ENCODE peak calls at places on chromosomes 12 and 14, in seven cellular contexts. One of them, this sample, is unnamed.

GRCh38 chr12:110001596-110001995 is 2.4 kb downstream of the ANKRD13A start:
- DNase-seq in lung: no peak
- DNase-seq in hepatocyte: no peak
- DNase-seq in sigmoid colon: no peak
- DNase-seq in HL-60: no peak
- DNase-seq in pancreas: no peak
- DNase-seq in heart left ventricle: no peak
- DNase-seq in this sample: no peak

GRCh38 chr14:49769581-49770211 is 1.7 kb downstream of the KLHDC2 start:
- DNase-seq in lung: no peak
- DNase-seq in hepatocyte: no peak
- DNase-seq in sigmoid colon: no peak
- DNase-seq in HL-60: no peak
- DNase-seq in pancreas: no peak
- DNase-seq in heart left ventricle: no peak
- DNase-seq in this sample: no peak

GRCh38 chr14:24473211-24473610 is 30.6 kb upstream of the SDR39U1 start:
- DNase-seq in lung: no peak
- DNase-seq in hepatocyte: no peak
- DNase-seq in sigmoid colon: no peak
- DNase-seq in HL-60: no peak
- DNase-seq in pancreas: no peak
- DNase-seq in heart left ventricle: no peak
- DNase-seq in this sample: no peak

GRCh38 chr12:114360485-114360884 is 45.5 kb downstream of the TBX5 start:
- DNase-seq in lung: no peak
- DNase-seq in hepatocyte: no peak
- DNase-seq in sigmoid colon: no peak
- DNase-seq in HL-60: no peak
- DNase-seq in pancreas: no peak
- DNase-seq in heart left ventricle: no peak
- DNase-seq in this sample: no peak

GRCh38 chr12:93886533-93887511 is 209.6 kb downstream of the CRADD start:
- DNase-seq in lung: no peak
- DNase-seq in hepatocyte: no peak
- DNase-seq in sigmoid colon: no peak
- DNase-seq in HL-60: no peak
- DNase-seq in pancreas: no peak
- DNase-seq in heart left ventricle: no peak
- DNase-seq in this sample: no peak

GRCh38 chr12:58841058-58841798 is 79.1 kb downstream of the LRIG3 start:
- DNase-seq in lung: no peak
- DNase-seq in hepatocyte: no peak
- DNase-seq in sigmoid colon: no peak
- DNase-seq in HL-60: no peak
- DNase-seq in pancreas: no peak
- DNase-seq in heart left ventricle: no peak
- DNase-seq in this sample: no peak

GRCh38 chr12:104790296-104791125 is 167.6 kb downstream of the SLC41A2 start:
- DNase-seq in lung: peak; percentile 42
- DNase-seq in hepatocyte: peak; percentile 64
- DNase-seq in sigmoid colon: peak; percentile 67
- DNase-seq in HL-60: no peak
- DNase-seq in pancreas: peak; percentile 76
- DNase-seq in heart left ventricle: no peak
- DNase-seq in this sample: no peak

GRCh38 chr14:89720076-89720687 is 234.3 kb downstream of the EFCAB11 start:
- DNase-seq in lung: no peak
- DNase-seq in hepatocyte: no peak
- DNase-seq in sigmoid colon: no peak
- DNase-seq in HL-60: peak; percentile 28
- DNase-seq in pancreas: no peak
- DNase-seq in heart left ventricle: no peak
- DNase-seq in this sample: no peak

GRCh38 chr12:62434504-62435336 is 31.9 kb upstream of the MON2 start:
- DNase-seq in lung: no peak
- DNase-seq in hepatocyte: no peak
- DNase-seq in sigmoid colon: no peak
- DNase-seq in HL-60: no peak
- DNase-seq in pancreas: no peak
- DNase-seq in heart left ventricle: no peak
- DNase-seq in this sample: no peak

DNA sequence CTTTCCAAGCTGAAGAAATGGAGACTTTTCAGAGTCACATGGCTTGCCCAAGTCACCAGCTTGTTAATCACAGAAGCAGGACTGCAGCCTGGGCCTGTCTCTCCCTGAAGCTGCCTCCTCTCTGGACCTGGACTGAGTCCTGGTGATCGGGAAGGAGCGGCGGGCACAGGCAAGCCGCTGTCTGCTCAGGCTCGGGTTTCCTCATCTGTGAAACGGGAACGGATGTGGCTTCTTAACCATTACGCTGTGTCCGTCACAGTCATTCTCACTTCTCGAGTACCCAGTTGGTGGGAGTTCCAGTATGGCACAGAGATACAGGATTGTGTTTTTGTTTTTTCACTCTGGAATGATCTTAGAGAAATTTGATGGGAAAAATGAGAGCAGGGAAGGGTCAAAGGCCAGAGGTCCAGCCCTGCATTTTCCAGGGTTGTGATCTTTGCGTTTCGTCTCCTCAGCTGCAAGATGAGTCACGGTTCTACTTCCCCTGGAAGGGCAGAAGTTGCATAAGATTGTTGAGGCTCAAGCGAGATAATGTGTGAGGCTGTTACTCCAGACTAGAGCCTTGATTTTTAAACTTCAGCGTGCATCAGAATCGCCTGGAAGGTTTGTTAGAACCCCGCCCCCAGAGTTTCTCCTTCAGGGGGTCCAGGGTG is 7.6 kb upstream of the LRTM2 start:
- DNase-seq in lung: peak; percentile 51
- DNase-seq in hepatocyte: peak; percentile 62
- DNase-seq in sigmoid colon: no peak
- DNase-seq in HL-60: peak; percentile 91
- DNase-seq in pancreas: peak; percentile 27
- DNase-seq in heart left ventricle: no peak
- DNase-seq in this sample: no peak
- H3K27ac ChIP-seq in lung: peak overlapping the region; percentile 62
- H3K27ac ChIP-seq in hepatocyte: peak overlapping the region; percentile 69
- H3K27ac ChIP-seq in sigmoid colon: no peak overlapping the region
- H3K27ac ChIP-seq in HL-60: peak overlapping the region; percentile 75
- H3K27ac ChIP-seq in pancreas: peak overlapping the region; percentile 58
- H3K27ac ChIP-seq in heart left ventricle: peak overlapping the region; percentile 42
- H3K27ac ChIP-seq in this sample: peak overlapping the region; percentile 1

DNA sequence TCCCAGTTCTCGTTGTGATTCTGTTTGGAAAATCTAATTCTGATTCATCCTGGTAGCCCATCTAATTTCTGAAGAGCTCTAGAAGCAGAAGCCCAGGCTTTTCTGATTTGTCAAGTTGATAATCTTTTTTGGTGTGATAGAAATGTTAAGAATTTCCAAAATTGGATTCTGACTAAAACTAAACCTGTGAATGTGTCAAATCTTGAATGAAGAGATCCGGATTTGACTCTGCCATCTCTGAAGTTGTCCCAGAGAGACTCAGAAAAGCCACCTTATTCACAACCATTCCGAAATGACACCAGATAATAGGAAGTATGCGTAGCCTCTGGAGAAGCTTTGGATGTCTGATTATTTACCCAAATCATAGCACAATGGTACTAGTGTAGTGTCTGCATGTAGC is 12.9 kb upstream of the CISTR start:
- DNase-seq in lung: no peak
- DNase-seq in hepatocyte: no peak
- DNase-seq in sigmoid colon: no peak
- DNase-seq in HL-60: no peak
- DNase-seq in pancreas: no peak
- DNase-seq in heart left ventricle: no peak
- DNase-seq in this sample: no peak
- H3K27me3 ChIP-seq in lung: no peaks in the 10 kb centered on the region
- H3K27me3 ChIP-seq in hepatocyte: peaks cover 74% of the 10 kb centered on the region
- H3K27me3 ChIP-seq in sigmoid colon: peaks cover 28% of the 10 kb centered on the region
- H3K27me3 ChIP-seq in HL-60: peaks cover 38% of the 10 kb centered on the region
- H3K27me3 ChIP-seq in pancreas: no peaks in the 10 kb centered on the region
- H3K27me3 ChIP-seq in heart left ventricle: peaks cover 4% of the 10 kb centered on the region
- H3K27me3 ChIP-seq in this sample: peaks cover 34% of the 10 kb centered on the region

GRCh38 chr14:80325688-80326087 is 114.4 kb upstream of the DIO2 start:
- DNase-seq in lung: no peak
- DNase-seq in hepatocyte: no peak
- DNase-seq in sigmoid colon: no peak
- DNase-seq in HL-60: no peak
- DNase-seq in pancreas: no peak
- DNase-seq in heart left ventricle: no peak
- DNase-seq in this sample: no peak

GRCh38 chr14:80324649-80325048 is 113.3 kb upstream of the DIO2 start:
- DNase-seq in lung: no peak
- DNase-seq in hepatocyte: no peak
- DNase-seq in sigmoid colon: no peak
- DNase-seq in HL-60: no peak
- DNase-seq in pancreas: no peak
- DNase-seq in heart left ventricle: no peak
- DNase-seq in this sample: no peak

GRCh38 chr14:80325112-80325511 is 113.8 kb upstream of the DIO2 start:
- DNase-seq in lung: no peak
- DNase-seq in hepatocyte: no peak
- DNase-seq in sigmoid colon: no peak
- DNase-seq in HL-60: no peak
- DNase-seq in pancreas: no peak
- DNase-seq in heart left ventricle: no peak
- DNase-seq in this sample: no peak

GRCh38 chr14:80323266-80323665 is 112.0 kb upstream of the DIO2 start:
- DNase-seq in lung: no peak
- DNase-seq in hepatocyte: no peak
- DNase-seq in sigmoid colon: no peak
- DNase-seq in HL-60: no peak
- DNase-seq in pancreas: no peak
- DNase-seq in heart left ventricle: no peak
- DNase-seq in this sample: no peak
- TF ChIP-seq CTCF in lung: no peak
- TF ChIP-seq CTCF in hepatocyte: no peak
- TF ChIP-seq CTCF in sigmoid colon: no peak
- TF ChIP-seq CTCF in HL-60: no peak
- TF ChIP-seq CTCF in pancreas: no peak
- TF ChIP-seq CTCF in heart left ventricle: no peak
- TF ChIP-seq CTCF in this sample: no peak

GRCh38 chr14:76309572-76310551 is 66.1 kb upstream of the ESRRB start:
- DNase-seq in lung: no peak
- DNase-seq in hepatocyte: no peak
- DNase-seq in sigmoid colon: no peak
- DNase-seq in HL-60: no peak
- DNase-seq in pancreas: no peak
- DNase-seq in heart left ventricle: peak; percentile 64
- DNase-seq in this sample: no peak
- H3K27ac ChIP-seq in lung: no peak overlapping the region
- H3K27ac ChIP-seq in hepatocyte: no peak overlapping the region
- H3K27ac ChIP-seq in sigmoid colon: no peak overlapping the region
- H3K27ac ChIP-seq in HL-60: no peak overlapping the region
- H3K27ac ChIP-seq in pancreas: no peak overlapping the region
- H3K27ac ChIP-seq in heart left ventricle: peak overlapping the region; percentile 39
- H3K27ac ChIP-seq in this sample: no peak overlapping the region

GRCh38 chr12:5794156-5794555 is 150.9 kb downstream of the ANO2 start:
- DNase-seq in lung: no peak
- DNase-seq in hepatocyte: no peak
- DNase-seq in sigmoid colon: no peak
- DNase-seq in HL-60: no peak
- DNase-seq in pancreas: no peak
- DNase-seq in heart left ventricle: no peak
- DNase-seq in this sample: no peak
- H3K27me3 ChIP-seq in lung: no peaks in the 10 kb centered on the region
- H3K27me3 ChIP-seq in hepatocyte: peaks cover 5% of the 10 kb centered on the region
- H3K27me3 ChIP-seq in sigmoid colon: no peaks in the 10 kb centered on the region
- H3K27me3 ChIP-seq in HL-60: no peaks in the 10 kb centered on the region
- H3K27me3 ChIP-seq in pancreas: no peaks in the 10 kb centered on the region
- H3K27me3 ChIP-seq in heart left ventricle: no peaks in the 10 kb centered on the region
- H3K27me3 ChIP-seq in this sample: peaks cover 2% of the 10 kb centered on the region

GRCh38 chr12:79420146-79420618 is 270.6 kb downstream of the PAWR start:
- DNase-seq in lung: no peak
- DNase-seq in hepatocyte: peak; percentile 80
- DNase-seq in sigmoid colon: no peak
- DNase-seq in HL-60: no peak
- DNase-seq in pancreas: no peak
- DNase-seq in heart left ventricle: no peak
- DNase-seq in this sample: no peak
- TF ChIP-seq CTCF in lung: peak; percentile 6
- TF ChIP-seq CTCF in hepatocyte: peak; percentile 59
- TF ChIP-seq CTCF in sigmoid colon: peak; percentile 32
- TF ChIP-seq CTCF in HL-60: no peak
- TF ChIP-seq CTCF in pancreas: peak; percentile 18
- TF ChIP-seq CTCF in heart left ventricle: peak; percentile 20
- TF ChIP-seq CTCF in this sample: no peak

DNA sequence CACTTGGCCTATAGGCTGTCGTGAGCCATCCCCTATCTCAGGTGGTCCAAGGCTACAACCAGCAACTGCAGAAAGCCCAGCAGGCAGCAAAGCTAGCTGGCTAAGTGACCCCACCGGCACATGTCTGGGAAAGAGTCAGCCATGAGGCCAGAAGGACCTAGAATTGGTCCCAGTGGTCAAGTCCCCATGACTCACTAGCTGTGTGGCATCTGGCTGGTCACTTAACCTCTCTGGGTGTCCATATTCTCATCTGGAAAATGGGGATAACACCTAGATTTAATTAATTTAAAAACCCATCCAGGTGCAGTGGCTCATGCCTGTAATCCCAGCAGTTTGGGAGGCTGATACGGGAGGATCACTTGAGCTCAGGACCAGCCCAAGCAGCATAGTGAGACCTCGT is 37.6 kb downstream of the SYNE3 start:
- DNase-seq in lung: no peak
- DNase-seq in hepatocyte: no peak
- DNase-seq in sigmoid colon: no peak
- DNase-seq in HL-60: no peak
- DNase-seq in pancreas: peak; percentile 14
- DNase-seq in heart left ventricle: no peak
- DNase-seq in this sample: no peak
- H3K27ac ChIP-seq in lung: no peak overlapping the region
- H3K27ac ChIP-seq in hepatocyte: no peak overlapping the region
- H3K27ac ChIP-seq in sigmoid colon: no peak overlapping the region
- H3K27ac ChIP-seq in HL-60: no peak overlapping the region
- H3K27ac ChIP-seq in pancreas: no peak overlapping the region
- H3K27ac ChIP-seq in heart left ventricle: no peak overlapping the region
- H3K27ac ChIP-seq in this sample: no peak overlapping the region

GRCh38 chr12:131040491-131040890 is 86.8 kb downstream of the ADGRD1 start:
- DNase-seq in lung: no peak
- DNase-seq in hepatocyte: no peak
- DNase-seq in sigmoid colon: no peak
- DNase-seq in HL-60: no peak
- DNase-seq in pancreas: no peak
- DNase-seq in heart left ventricle: no peak
- DNase-seq in this sample: peak; percentile 36
- H3K27me3 ChIP-seq in lung: no peaks in the 10 kb centered on the region
- H3K27me3 ChIP-seq in hepatocyte: no peaks in the 10 kb centered on the region
- H3K27me3 ChIP-seq in sigmoid colon: no peaks in the 10 kb centered on the region
- H3K27me3 ChIP-seq in HL-60: no peaks in the 10 kb centered on the region
- H3K27me3 ChIP-seq in pancreas: no peaks in the 10 kb centered on the region
- H3K27me3 ChIP-seq in heart left ventricle: no peaks in the 10 kb centered on the region
- H3K27me3 ChIP-seq in this sample: no peaks in the 10 kb centered on the region

GRCh38 chr14:91279354-91279753 is 34.9 kb upstream of the GPR68 start:
- DNase-seq in lung: no peak
- DNase-seq in hepatocyte: no peak
- DNase-seq in sigmoid colon: no peak
- DNase-seq in HL-60: no peak
- DNase-seq in pancreas: peak; percentile 37
- DNase-seq in heart left ventricle: no peak
- DNase-seq in this sample: no peak
- TF ChIP-seq CTCF in lung: no peak
- TF ChIP-seq CTCF in hepatocyte: no peak
- TF ChIP-seq CTCF in sigmoid colon: no peak
- TF ChIP-seq CTCF in HL-60: no peak
- TF ChIP-seq CTCF in pancreas: no peak
- TF ChIP-seq CTCF in heart left ventricle: no peak
- TF ChIP-seq CTCF in this sample: no peak